ENCODE peak calls at places on chromosomes 12 and 14, in eight cellular contexts. P is aorta, V is A549, O is astrocyte, D is WERI-Rb-1, T is heart left ventricle, Z is brain microvascular endothelial cell, H is body of pancreas. X is an unnamed sample.

GRCh38 chr12:115094163-115094816 is 410.3 kb upstream of the TBX3 start:
- DNase-seq in P (no peak), V (no peak), O (no peak), D (no peak), T (no peak), Z (no peak), H (peak; percentile 14), X (no peak)

GRCh38 chr12:117311-117710 is 50.7 kb downstream of the IQSEC3 start:
- DNase-seq in P (peak; percentile 60), V (no peak), O (no peak), D (no peak), T (no peak), Z (no peak), H (no peak), X (no peak)

GRCh38 chr12:124915249-124916236 is 1.1 kb upstream of the UBC start:
- DNase-seq in P (peak; percentile 81), V (no peak), O (no peak), D (no peak), T (peak; percentile 67), Z (no peak), H (peak; percentile 48), X (no peak)

GRCh38 chr12:124474709-124475108 is 92.7 kb downstream of the NCOR2 start:
- DNase-seq in P (no peak), V (no peak), O (no peak), D (no peak), T (peak; percentile 85), Z (no peak), H (no peak), X (peak; percentile 40)

GRCh38 chr12:103546959-103547358 is 40.1 kb upstream of the STAB2 start:
- DNase-seq in P (no peak), V (no peak), O (no peak), D (no peak), T (no peak), Z (no peak), H (no peak), X (no peak)

GRCh38 chr12:22759769-22760674 is 135.1 kb downstream of the ETNK1 start:
- DNase-seq in P (no peak), V (no peak), O (no peak), D (no peak), T (no peak), Z (no peak), H (no peak), X (no peak)

GRCh38 chr14:103185051-103186027 is 62.1 kb downstream of the TNFAIP2 start:
- DNase-seq in P (no peak), V (peak; percentile 31), O (peak; percentile 18), D (no peak), T (no peak), Z (no peak), H (no peak), X (no peak)

GRCh38 chr12:127081058-127081457 is 1185.9 kb upstream of the TMEM132C start:
- DNase-seq in P (no peak), V (no peak), O (no peak), D (no peak), T (no peak), Z (no peak), H (no peak), X (no peak)

GRCh38 chr14:88037270-88037669 is 32.3 kb downstream of the GPR65 start:
- DNase-seq in P (no peak), V (no peak), O (no peak), D (no peak), T (no peak), Z (no peak), H (no peak), X (no peak)

GRCh38 chr12:82781288-82782078 is 94.8 kb downstream of the TMTC2 start:
- DNase-seq in P (no peak), V (no peak), O (peak; percentile 41), D (no peak), T (no peak), Z (no peak), H (no peak), X (no peak)

GRCh38 chr12:98470469-98471082 is 44.8 kb upstream of the TMPO start:
- DNase-seq in P (no peak), V (no peak), O (no peak), D (no peak), T (no peak), Z (no peak), H (peak; percentile 20), X (no peak)

GRCh38 chr14:77849711-77850110 is 49.8 kb downstream of the ADCK1 start:
- DNase-seq in P (no peak), V (no peak), O (peak; percentile 69), D (no peak), T (no peak), Z (peak; percentile 23), H (no peak), X (no peak)

GRCh38 chr14:103422981-103423600 is 37.9 kb downstream of the MARK3 start:
- DNase-seq in P (no peak), V (no peak), O (peak; percentile 90), D (no peak), T (no peak), Z (peak; percentile 63), H (no peak), X (peak; percentile 45)

GRCh38 chr12:84814664-84815245 is 97.8 kb downstream of the SLC6A15 start:
- DNase-seq in P (no peak), V (no peak), O (peak; percentile 63), D (no peak), T (no peak), Z (peak; percentile 41), H (no peak), X (peak; percentile 23)

GRCh38 chr12:52975204-52975603 is 26.3 kb downstream of the KRT18 start:
- DNase-seq in P (no peak), V (no peak), O (no peak), D (no peak), T (no peak), Z (peak; percentile 38), H (no peak), X (no peak)

GRCh38 chr12:22230280-22230794 is 104.2 kb downstream of the ST8SIA1 start:
- DNase-seq in P (no peak), V (peak; percentile 24), O (peak; percentile 74), D (no peak), T (no peak), Z (peak; percentile 17), H (no peak), X (peak; percentile 26)

GRCh38 chr12:1439687-1440086 is 154.7 kb downstream of the FBXL14 start:
- DNase-seq in P (no peak), V (no peak), O (no peak), D (no peak), T (no peak), Z (no peak), H (no peak), X (no peak)

GRCh38 chr14:101880016-101880297 is 84.4 kb upstream of the DYNC1H1 start:
- DNase-seq in P (no peak), V (no peak), O (no peak), D (no peak), T (no peak), Z (no peak), H (no peak), X (no peak)

GRCh38 chr12:131720921-131721320 is 10.0 kb downstream of the SFSWAP start:
- DNase-seq in P (no peak), V (no peak), O (peak; percentile 19), D (no peak), T (no peak), Z (peak; percentile 33), H (no peak), X (peak; percentile 4)

DNA sequence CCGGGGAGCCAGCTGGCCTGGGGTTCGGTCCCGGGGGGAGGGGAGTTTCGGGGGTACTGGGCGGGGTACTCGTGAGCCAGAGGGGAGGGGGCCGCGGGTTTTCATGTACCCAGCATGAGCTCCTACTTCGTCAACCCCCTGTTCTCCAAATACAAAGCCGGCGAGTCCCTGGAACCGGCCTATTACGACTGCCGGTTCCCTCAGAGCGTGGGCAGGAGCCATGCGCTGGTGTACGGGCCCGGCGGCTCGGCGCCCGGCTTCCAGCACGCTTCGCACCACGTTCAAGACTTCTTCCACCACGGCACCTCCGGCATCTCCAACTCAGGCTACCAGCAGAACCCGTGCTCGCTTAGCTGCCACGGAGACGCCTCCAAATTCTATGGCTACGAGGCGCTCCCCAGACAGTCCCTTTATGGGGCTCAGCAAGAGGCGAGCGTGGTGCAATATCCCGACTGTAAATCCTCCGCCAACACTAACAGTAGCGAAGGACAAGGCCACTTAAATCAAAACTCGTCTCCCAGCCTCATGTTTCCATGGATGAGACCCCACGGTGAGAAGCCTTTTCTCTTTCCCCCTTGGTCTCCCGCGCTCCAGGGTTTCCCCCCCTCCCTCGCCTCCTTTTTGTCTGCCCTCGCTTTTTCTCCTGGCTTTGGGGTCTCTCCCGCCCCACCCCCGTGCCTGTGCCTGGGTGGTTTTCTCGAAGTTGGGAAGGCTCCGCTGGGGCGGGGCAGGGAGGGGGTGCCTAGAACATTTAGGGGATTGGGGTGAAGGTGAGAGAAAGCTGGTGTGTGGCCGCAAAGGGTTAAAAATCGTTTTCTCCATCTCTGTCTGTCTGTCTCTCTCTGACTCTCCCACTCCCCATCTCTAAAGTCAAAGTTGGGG is 627 bp downstream of the HOXC8 start:
- DNase-seq in P (peak; percentile 85), V (no peak), O (no peak), D (no peak), T (no peak), Z (no peak), H (no peak), X (no peak)
- H3K4me3 ChIP-seq in P (peak overlapping the region; percentile 36), V (peak overlapping the region; percentile 54), O (no peak overlapping the region), D (peak overlapping the region; percentile 82), T (no peak overlapping the region), Z (no peak overlapping the region), H (no peak overlapping the region), X (peak overlapping the region; percentile 54)

GRCh38 chr12:7501031-7501585 is 2.5 kb downstream of the CD163 start:
- DNase-seq in P (no peak), V (no peak), O (peak; percentile 9), D (no peak), T (no peak), Z (peak; percentile 32), H (no peak), X (peak; percentile 41)
- H3K4me3 ChIP-seq in P (no peak overlapping the region), V (no peak overlapping the region), O (no peak overlapping the region), D (no peak overlapping the region), T (no peak overlapping the region), Z (no peak overlapping the region), H (no peak overlapping the region), X (no peak overlapping the region)

GRCh38 chr12:57435288-57435687 is 704 bp downstream of the INHBC start:
- DNase-seq in P (no peak), V (no peak), O (no peak), D (no peak), T (no peak), Z (no peak), H (no peak), X (no peak)

GRCh38 chr12:57430931-57431566 is at the start of gene R3HDM2:
- DNase-seq in P (peak; percentile 99), V (peak; percentile 97), O (peak; percentile 90), D (peak; percentile 98), T (peak; percentile 97), Z (peak; percentile 91), H (peak; percentile 98), X (peak; percentile 88)

GRCh38 chr12:57430117-57430930 is 519 bp downstream of the R3HDM2 start:
- DNase-seq in P (peak; percentile 88), V (peak; percentile 50), O (peak; percentile 26), D (no peak), T (peak; percentile 63), Z (peak; percentile 9), H (no peak), X (no peak)

GRCh38 chr12:57433370-57433769 is 1.2 kb upstream of the INHBC start:
- DNase-seq in P (no peak), V (no peak), O (no peak), D (no peak), T (no peak), Z (no peak), H (no peak), X (no peak)

GRCh38 chr12:57434517-57435223 is at the start of gene INHBC:
- DNase-seq in P (no peak), V (no peak), O (no peak), D (no peak), T (no peak), Z (no peak), H (peak; percentile 44), X (no peak)
- H3K4me3 ChIP-seq in P (no peak within 1 kb of the TSS), V (no peak within 1 kb of the TSS), O (no peak within 1 kb of the TSS), D (no peak within 1 kb of the TSS), T (no peak within 1 kb of the TSS), Z (no peak within 1 kb of the TSS), H (no peak within 1 kb of the TSS), X (no peak within 1 kb of the TSS)

GRCh38 chr12:130195369-130195768 is 33.1 kb downstream of the FZD10 start:
- DNase-seq in P (no peak), V (no peak), O (no peak), D (no peak), T (no peak), Z (no peak), H (no peak), X (no peak)
- H3K4me3 ChIP-seq in P (no peak overlapping the region), V (no peak overlapping the region), O (no peak overlapping the region), D (no peak overlapping the region), T (no peak overlapping the region), Z (no peak overlapping the region), H (no peak overlapping the region), X (no peak overlapping the region)

X was measured in skeletal muscle cell.